ENCODE peak calls at places on chromosomes 2 and 18, in six cellular contexts. K is tibial nerve, M is fibroblast of the aortic adventitia, E is HFFc6, Y is AG04450, Q is fibroblast of pulmonary artery. O is an unnamed sample.

GRCh38 chr2:38465789-38466127 is 88.7 kb upstream of the ATL2 start:
- DNase-seq in K (no peak), E (peak), Q (peak), Y (no peak), M (no peak), O (no peak)

GRCh38 chr2:156457523-156458228 is 21.5 kb downstream of the GPD2 start:
- DNase-seq in E (no peak), M (no peak), Y (no peak), Q (no peak), K (no peak), O (no peak)

GRCh38 chr2:189819297-189819704 is 35.1 kb downstream of the PMS1 start:
- DNase-seq in Q (peak), Y (no peak), K (no peak), E (peak), M (peak), O (no peak)

GRCh38 chr2:33482518-33482917 is 6.1 kb downstream of the RASGRP3 start:
- DNase-seq in Y (no peak), M (no peak), Q (no peak), E (no peak), K (no peak), O (no peak)

GRCh38 chr2:118153433-118153832 is 65.2 kb downstream of the INSIG2 start:
- DNase-seq in M (no peak), K (no peak), Q (no peak), Y (no peak), E (no peak), O (no peak)

GRCh38 chr18:60022671-60023276 is 123.0 kb downstream of the PMAIP1 start:
- DNase-seq in Y (no peak), K (no peak), E (no peak), Q (no peak), M (no peak), O (no peak)

GRCh38 chr2:241882090-241882625 is 12.6 kb downstream of the RTP5 start:
- DNase-seq in E (peak), K (peak), M (no peak), Q (no peak), Y (no peak), O (no peak)

GRCh38 chr2:229713371-229714079 is 830 bp downstream of the DNER start:
- DNase-seq in M (no peak), Q (no peak), E (no peak), K (no peak), Y (no peak), O (peak)

GRCh38 chr2:219325136-219325535 is 7.4 kb downstream of the RESP18 start:
- DNase-seq in Y (no peak), Q (no peak), K (no peak), M (no peak), E (no peak), O (no peak)

GRCh38 chr2:83112863-83113262 is 1346.2 kb downstream of the SUCLG1 start:
- DNase-seq in Y (no peak), Q (no peak), K (no peak), E (no peak), M (no peak), O (no peak)

GRCh38 chr2:74206180-74206688 is 7.8 kb downstream of the MTHFD2 start:
- DNase-seq in K (no peak), E (no peak), Y (no peak), M (peak), Q (peak), O (no peak)

GRCh38 chr18:27007880-27008279 is 142.4 kb upstream of the AQP4 start:
- DNase-seq in M (no peak), Y (no peak), E (no peak), Q (no peak), K (no peak), O (no peak)

GRCh38 chr2:127254386-127254981 is 34.4 kb upstream of the CYP27C1 start:
- DNase-seq in K (no peak), M (peak), E (peak), Q (peak), Y (no peak), O (no peak)

GRCh38 chr18:50492061-50492460 is 67.8 kb upstream of the MAPK4 start:
- DNase-seq in K (no peak), Y (no peak), E (no peak), Q (no peak), M (no peak), O (no peak)

GRCh38 chr2:172404824-172405223 is 22.6 kb upstream of the ITGA6 start:
- DNase-seq in E (peak), K (no peak), Q (peak), Y (peak), M (peak), O (no peak)

GRCh38 chr2:174939046-174939445 is 66.1 kb downstream of the CHN1 start:
- DNase-seq in M (peak), Y (no peak), E (peak), Q (peak), K (no peak), O (no peak)

GRCh38 chr2:55966431-55967118 is 43.0 kb upstream of the EFEMP1 start:
- DNase-seq in Y (no peak), E (no peak), M (peak), K (peak), Q (peak), O (no peak)

GRCh38 chr2:30484145-30484544 is 37.1 kb downstream of the LCLAT1 start:
- DNase-seq in M (no peak), K (no peak), E (no peak), Y (no peak), Q (no peak), O (no peak)

GRCh38 chr2:74991977-74992376 is 33.5 kb downstream of the POLE4 start:
- DNase-seq in E (peak), M (peak), Q (peak), Y (no peak), K (no peak), O (no peak)

GRCh38 chr2:72625359-72625758 is 200.5 kb downstream of the EXOC6B start:
- DNase-seq in Y (no peak), Q (no peak), E (no peak), K (no peak), M (peak), O (no peak)

GRCh38 chr2:328761-329160 is 40.9 kb upstream of the ALKAL2 start:
- DNase-seq in Y (no peak), Q (no peak), M (no peak), K (no peak), E (no peak), O (no peak)

GRCh38 chr18:21914739-21915319 is 174.2 kb downstream of the MIB1 start:
- DNase-seq in K (no peak), E (peak), Q (peak), M (peak), Y (peak), O (peak)

GRCh38 chr2:150485114-150485870 is 2.2 kb downstream of the RND3 start:
- DNase-seq in Y (no peak), K (peak), M (peak), E (peak), Q (peak), O (peak)

GRCh38 chr2:144830543-144830942 is 310.6 kb upstream of the ZEB2 start:
- DNase-seq in M (no peak), Q (no peak), K (no peak), Y (no peak), E (peak), O (no peak)

GRCh38 chr18:76256897-76257500 is 238.0 kb downstream of the ZNF516 start:
- DNase-seq in Q (peak), Y (peak), M (peak), E (peak), K (no peak), O (no peak)

GRCh38 chr2:210502997-210503621 is 26.6 kb upstream of the LANCL1 start:
- DNase-seq in Y (peak), K (peak), Q (peak), M (peak), E (peak), O (peak)

GRCh38 chr2:230828272-230828961 is 36.3 kb upstream of the ITM2C start:
- DNase-seq in E (no peak), Y (no peak), M (no peak), K (no peak), Q (no peak), O (no peak)

GRCh38 chr2:210224660-210225460 is at the start of gene ACADL:
- DNase-seq in K (peak), E (no peak), Q (peak), M (peak), Y (no peak), O (peak)

GRCh38 chr18:58466636-58467205 is 162.2 kb downstream of the ALPK2 start:
- DNase-seq in K (no peak), Q (no peak), M (no peak), E (no peak), Y (no peak), O (no peak)

GRCh38 chr2:16139663-16140610 is 199.6 kb downstream of the MYCN start:
- DNase-seq in M (no peak), E (no peak), K (no peak), Y (no peak), Q (no peak), O (no peak)

GRCh38 chr2:145186303-145186702 is 666.4 kb upstream of the ZEB2 start:
- DNase-seq in M (peak), Y (no peak), K (peak), Q (no peak), E (no peak), O (no peak)

GRCh38 chr2:13686262-13686661 is 946.3 kb upstream of the LRATD1 start:
- DNase-seq in Y (no peak), Q (no peak), K (no peak), E (no peak), M (no peak), O (no peak)

GRCh38 chr2:239522002-239522739 is 121.4 kb upstream of the HDAC4 start:
- DNase-seq in M (no peak), E (no peak), K (no peak), Q (no peak), Y (no peak), O (no peak)

GRCh38 chr2:113697516-113697915 is 58.9 kb downstream of the SLC35F5 start:
- DNase-seq in K (no peak), E (no peak), Y (no peak), M (no peak), Q (no peak), O (no peak)

GRCh38 chr2:113699048-113699447 is 57.4 kb downstream of the SLC35F5 start:
- DNase-seq in Q (no peak), Y (no peak), E (no peak), K (no peak), M (no peak), O (no peak)

GRCh38 chr2:113705982-113706523 is 50.4 kb downstream of the SLC35F5 start:
- DNase-seq in Q (no peak), E (no peak), Y (no peak), M (no peak), K (no peak), O (no peak)

GRCh38 chr2:113703404-113704299 is 52.8 kb downstream of the SLC35F5 start:
- DNase-seq in K (no peak), Y (no peak), E (no peak), Q (no peak), M (no peak), O (no peak)

DNA sequence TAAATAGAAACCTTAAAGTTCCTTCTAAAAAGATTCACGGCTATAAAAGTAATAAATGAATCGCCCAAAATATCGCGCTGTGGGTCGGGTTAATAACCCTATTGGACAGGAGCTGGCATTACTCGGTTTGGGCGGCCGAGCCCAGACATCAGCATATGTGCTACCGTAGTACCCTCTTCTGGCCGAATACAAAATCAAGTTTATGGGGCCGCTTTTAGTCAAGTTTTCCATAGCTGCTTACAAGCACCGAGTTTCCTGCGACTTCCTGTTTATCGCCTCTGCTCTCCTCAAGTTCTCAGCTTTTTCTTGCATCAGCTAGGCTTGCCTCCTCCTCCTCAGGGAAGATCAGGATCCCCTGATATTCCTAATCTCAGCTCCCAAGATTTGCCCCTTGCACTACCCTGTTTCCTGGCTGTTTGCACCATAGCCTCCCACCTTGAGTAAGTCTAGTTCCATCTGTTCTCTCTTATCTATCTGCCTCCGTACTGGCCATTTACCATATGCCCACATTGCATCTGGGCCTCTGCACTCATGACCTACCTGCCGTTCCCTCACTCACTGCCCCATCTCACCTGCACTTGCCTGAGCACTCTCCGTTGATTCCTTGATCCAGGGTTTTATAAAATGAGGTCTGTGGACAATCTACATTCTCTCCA is 56.1 kb downstream of the SLC35F5 start:
- DNase-seq in M (no peak), E (no peak), Q (peak), Y (no peak), K (no peak), O (no peak)
- TF ChIP-seq CTCF in M (no peak), E (peak), Q (no peak), Y (no peak), K (peak), O (no peak)

DNA sequence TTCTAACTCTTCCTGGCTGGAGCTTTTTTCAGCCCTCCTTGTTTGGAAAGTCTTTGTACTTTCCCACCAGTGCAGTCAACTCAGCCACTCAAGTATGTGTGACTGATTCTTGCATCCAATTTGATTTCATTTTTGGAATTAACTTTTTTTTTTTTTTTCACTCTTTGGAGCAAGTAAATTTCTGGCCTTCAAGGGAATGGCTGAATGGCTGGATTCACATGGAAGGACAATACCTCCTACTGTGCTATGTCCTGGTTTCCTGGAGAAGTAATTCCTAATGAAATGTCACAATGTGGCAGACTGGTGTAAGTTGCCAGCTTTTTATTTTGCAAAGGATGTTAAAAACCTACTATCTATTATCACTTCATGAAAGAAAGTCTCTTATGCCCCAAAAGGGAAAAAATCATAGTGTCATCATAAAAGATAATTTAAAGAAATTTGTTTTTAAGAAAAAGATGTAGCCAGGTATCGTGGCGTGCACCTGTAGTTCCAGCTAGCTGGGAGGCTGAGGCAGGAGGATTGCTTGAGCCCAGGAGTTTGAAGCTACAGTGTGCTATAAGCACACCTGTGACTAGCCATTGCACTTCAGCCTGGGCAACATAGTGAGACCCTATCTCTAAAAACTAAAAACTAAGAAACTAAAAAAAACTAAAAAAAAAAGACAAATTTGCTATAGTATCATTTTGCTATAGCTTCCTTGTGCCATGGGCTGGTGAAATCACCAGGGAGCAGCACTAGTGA is 76.1 kb upstream of the ZFP36L2 start:
- DNase-seq in Y (no peak), E (no peak), K (no peak), M (no peak), Q (no peak), O (no peak)
- TF ChIP-seq CTCF in Y (no peak), E (no peak), K (no peak), M (no peak), Q (no peak), O (no peak)

GRCh38 chr2:148813603-148814065 is 61.4 kb upstream of the KIF5C start:
- DNase-seq in Y (no peak), K (no peak), Q (no peak), M (no peak), E (no peak), O (no peak)
- TF ChIP-seq CTCF in Y (no peak), K (peak), Q (no peak), M (no peak), E (peak), O (no peak)

DNA sequence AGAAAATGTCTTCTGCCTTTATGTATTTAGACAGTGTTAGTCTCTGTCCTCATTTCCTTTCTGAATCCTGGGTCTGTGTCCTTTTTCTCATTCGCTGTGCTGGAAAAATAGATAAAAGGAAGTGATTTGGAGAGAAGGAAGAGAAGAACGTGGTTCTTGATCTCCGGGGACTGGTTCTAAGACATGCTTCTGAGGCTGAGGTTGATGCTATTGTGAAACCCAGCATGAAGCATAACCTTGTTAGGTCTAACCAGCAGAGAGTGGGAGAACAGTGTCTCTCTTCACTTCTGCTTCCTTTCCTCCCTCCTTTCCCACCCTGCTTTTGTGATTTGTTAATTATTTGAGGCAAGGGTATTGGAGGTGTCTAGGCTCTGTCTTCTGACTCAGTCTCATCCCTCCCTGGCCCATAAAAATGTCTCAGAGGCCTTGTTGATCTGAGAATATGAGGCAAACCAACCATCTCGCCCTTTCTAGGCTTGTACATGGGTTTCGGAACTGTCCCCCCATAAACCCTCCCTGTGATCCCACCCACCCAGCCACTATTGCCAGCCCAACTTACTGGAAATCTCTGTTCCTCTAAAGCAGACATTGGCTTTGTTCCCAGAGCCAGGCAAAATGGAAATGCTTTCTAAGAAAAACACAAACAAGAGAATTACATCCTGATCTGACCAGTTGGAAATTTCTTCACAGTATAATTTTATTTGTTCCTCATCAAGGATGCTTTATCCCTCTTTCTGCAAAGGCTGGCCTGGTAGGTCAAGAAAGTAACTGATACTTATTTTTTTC is 360.6 kb upstream of the TNP1 start:
- DNase-seq in M (peak), K (no peak), E (no peak), Q (peak), Y (no peak), O (no peak)
- TF ChIP-seq CTCF in M (no peak), K (no peak), E (no peak), Q (no peak), Y (no peak), O (no peak)

DNA sequence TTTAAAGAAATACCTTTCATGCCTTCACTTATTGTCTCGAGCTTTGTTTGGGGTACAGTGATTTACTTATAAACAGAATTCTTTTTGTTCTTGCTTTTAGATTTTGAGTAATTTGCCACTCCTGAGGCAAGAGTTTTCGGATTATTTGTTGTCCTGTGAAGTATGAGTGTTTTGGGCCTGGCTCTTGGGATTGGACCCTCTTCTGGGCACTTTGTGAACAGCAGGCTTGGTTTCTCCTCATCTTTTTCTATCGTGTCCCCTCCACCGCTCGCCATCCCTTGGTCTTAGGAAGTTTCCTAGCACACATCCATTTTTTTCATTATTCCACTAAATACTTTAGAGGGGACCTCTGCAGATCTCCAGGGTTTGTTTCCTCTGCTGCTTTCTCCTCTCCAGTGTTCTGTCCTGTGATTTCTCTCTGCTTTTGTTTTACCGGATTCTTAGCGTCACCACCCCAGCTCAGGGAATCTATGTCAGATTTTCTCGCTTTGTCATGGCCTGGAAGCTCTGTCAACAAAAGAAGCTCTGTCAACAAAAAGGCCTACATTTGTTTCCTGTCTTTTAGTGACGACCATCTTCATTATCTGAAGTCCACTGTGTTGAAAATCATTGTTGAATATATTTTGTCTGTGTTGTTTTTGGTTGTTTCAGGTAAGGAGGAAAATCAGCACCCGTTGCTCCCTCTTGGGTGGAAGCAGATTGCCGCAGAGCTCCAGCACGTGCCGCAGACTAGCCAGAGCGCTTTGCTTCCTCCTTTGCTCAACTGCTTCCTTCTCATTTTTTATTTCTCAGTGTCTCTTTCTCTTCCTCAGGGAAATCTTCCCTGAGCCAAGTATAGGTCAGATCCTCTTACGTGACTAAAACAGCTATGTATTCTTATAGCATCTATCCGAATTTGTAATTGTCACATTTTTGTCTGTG is 27.8 kb downstream of the ANKRD62 start:
- DNase-seq in M (peak), E (no peak), Q (peak), K (no peak), Y (no peak), O (peak)
- TF ChIP-seq CTCF in M (peak), E (peak), Q (peak), K (no peak), Y (peak), O (peak)